ENCODE peak calls at places on chromosome 20, in nine cellular contexts. O is fibroblast of pulmonary artery; X is stimulated activated CD4-positive, alpha-beta T cell treated with anti-CD3 and anti-CD28 coated beads, Interleukin-1b, Interleukin-23, amount 100 ng/mL, for 48 hours; W is effector CD8-positive, alpha-beta T cell; T is AG09319; F is SJSA1; Y is naive thymus-derived CD4-positive, alpha-beta T cell; A is GM12865; K is NCI-H345. E is an unnamed sample.

GRCh38 chr20:33719277-33719988 is 677 bp downstream of the PXMP4 start:
- DNase-seq in O (no peak), X (peak; percentile 8), W (no peak), T (no peak), F (no peak), Y (no peak), A (no peak), K (no peak), E (no peak)

GRCh38 chr20:56359212-56360132 is 698 bp downstream of the FAM210B start:
- DNase-seq in O (peak; percentile 79), X (peak; percentile 14), W (no peak), T (no peak), F (peak; percentile 59), Y (no peak), A (peak; percentile 20), K (peak; percentile 59), E (peak; percentile 50)

GRCh38 chr20:43726811-43727338 is at the start of gene GTSF1L:
- DNase-seq in O (peak; percentile 88), X (no peak), W (no peak), T (no peak), F (peak; percentile 68), Y (no peak), A (no peak), K (no peak), E (no peak)

GRCh38 chr20:48825551-48825885 is 2.3 kb downstream of the PREX1 start:
- DNase-seq in O (no peak), X (no peak), W (no peak), T (no peak), F (no peak), Y (no peak), A (no peak), K (no peak), E (peak; percentile 6)

GRCh38 chr20:25317351-25318075 is 69.6 kb downstream of the PYGB start:
- DNase-seq in O (no peak), X (no peak), W (no peak), T (no peak), F (no peak), Y (no peak), A (no peak), K (peak; percentile 67), E (no peak)

GRCh38 chr20:62845818-62846527 is 15.6 kb downstream of the TCFL5 start:
- DNase-seq in O (no peak), X (no peak), W (no peak), T (no peak), F (no peak), Y (no peak), A (no peak), K (no peak), E (no peak)

GRCh38 chr20:48722002-48722731 is 105.6 kb downstream of the PREX1 start:
- DNase-seq in O (peak; percentile 84), X (no peak), W (no peak), T (no peak), F (no peak), Y (no peak), A (peak; percentile 81), K (no peak), E (peak; percentile 83)

GRCh38 chr20:33648396-33649004 is 13.6 kb upstream of the C20orf144 start:
- DNase-seq in O (no peak), X (no peak), W (no peak), T (no peak), F (no peak), Y (no peak), A (no peak), K (no peak), E (no peak)

GRCh38 chr20:44495257-44495656 is 19.6 kb downstream of the TTPAL start:
- DNase-seq in O (peak; percentile 93), X (no peak), W (no peak), T (no peak), F (no peak), Y (no peak), A (no peak), K (no peak), E (peak; percentile 13)

GRCh38 chr20:625360-625932 is 15.3 kb upstream of the TCF15 start:
- DNase-seq in O (no peak), X (no peak), W (no peak), T (no peak), F (no peak), Y (no peak), A (no peak), K (no peak), E (peak; percentile 91)

GRCh38 chr20:63161176-63161651 is 54.7 kb downstream of the YTHDF1 start:
- DNase-seq in O (no peak), X (no peak), W (no peak), T (no peak), F (no peak), Y (no peak), A (no peak), K (no peak), E (no peak)

GRCh38 chr20:50230184-50230583 is 39.6 kb downstream of the CEBPB start:
- DNase-seq in O (no peak), X (no peak), W (no peak), T (no peak), F (no peak), Y (no peak), A (no peak), K (no peak), E (no peak)

GRCh38 chr20:32581839-32582658 is 3.1 kb downstream of the NOL4L start:
- DNase-seq in O (no peak), X (no peak), W (no peak), T (no peak), F (no peak), Y (no peak), A (no peak), K (peak; percentile 27), E (no peak)

GRCh38 chr20:39874049-39874893 is 814.8 kb downstream of the MAFB start:
- DNase-seq in O (peak; percentile 90), X (peak; percentile 44), W (no peak), T (peak; percentile 72), F (peak; percentile 73), Y (no peak), A (peak; percentile 87), K (peak; percentile 83), E (peak; percentile 81)

GRCh38 chr20:19913927-19914614 is 103.1 kb upstream of the NAA20 start:
- DNase-seq in O (peak; percentile 75), X (no peak), W (no peak), T (no peak), F (no peak), Y (no peak), A (peak; percentile 66), K (no peak), E (no peak)

GRCh38 chr20:34368547-34368946 is 5.5 kb downstream of the ITCH start:
- DNase-seq in O (no peak), X (no peak), W (no peak), T (no peak), F (no peak), Y (no peak), A (no peak), K (no peak), E (no peak)

E was measured in OCI-M1.